ENCODE peak calls at places on chromosomes 3 and 15, in ten cellular contexts. C is A549, P is K562, E is heart left ventricle, K is Peyer's patch, M is testis, X is GM12878, N is sigmoid colon, R is adrenal gland, Z is IMR-90. L is an unnamed sample.

GRCh38 chr3:126081618-126082333 is 2.1 kb downstream of the SLC41A3 start:
- DNase-seq in C (peak), P (peak), E (no peak), K (peak), M (peak), X (no peak), N (no peak), R (peak), Z (peak), L (no peak)

GRCh38 chr3:133437391-133438093 is 37.7 kb downstream of the BFSP2 start:
- DNase-seq in C (peak), P (no peak), E (no peak), K (no peak), M (no peak), X (no peak), N (no peak), R (no peak), Z (peak), L (peak)

GRCh38 chr3:58487140-58487886 is 4.6 kb upstream of the KCTD6 start:
- DNase-seq in C (peak), P (peak), E (peak), K (no peak), M (no peak), X (no peak), N (no peak), R (peak), Z (peak), L (no peak)

GRCh38 chr3:80550154-80550553 is 782.4 kb upstream of the ROBO1 start:
- DNase-seq in C (no peak), P (no peak), E (no peak), K (no peak), M (no peak), X (no peak), N (no peak), R (no peak), Z (no peak), L (no peak)

GRCh38 chr3:153164009-153164550 is 2.1 kb downstream of the RAP2B start:
- DNase-seq in C (no peak), P (no peak), E (no peak), K (no peak), M (no peak), X (no peak), N (no peak), R (no peak), Z (no peak), L (no peak)

GRCh38 chr3:94360982-94361381 is 298.1 kb downstream of the NSUN3 start:
- DNase-seq in C (no peak), P (no peak), E (peak), K (no peak), M (peak), X (no peak), N (peak), R (no peak), Z (no peak), L (no peak)

GRCh38 chr3:128260275-128260674 is 107.0 kb downstream of the EEFSEC start:
- DNase-seq in C (no peak), P (no peak), E (no peak), K (no peak), M (no peak), X (no peak), N (no peak), R (no peak), Z (no peak), L (no peak)

GRCh38 chr3:191350389-191351090 is 20.2 kb upstream of the UTS2B start:
- DNase-seq in C (no peak), P (no peak), E (no peak), K (no peak), M (no peak), X (no peak), N (no peak), R (no peak), Z (peak), L (no peak)

GRCh38 chr15:34942363-34942762 is 27.2 kb downstream of the AQR start:
- DNase-seq in C (no peak), P (no peak), E (no peak), K (no peak), M (no peak), X (no peak), N (no peak), R (peak), Z (peak), L (no peak)

GRCh38 chr3:38067508-38068233 is 28.7 kb downstream of the DLEC1 start:
- DNase-seq in C (no peak), P (no peak), E (no peak), K (no peak), M (no peak), X (no peak), N (no peak), R (no peak), Z (no peak), L (no peak)

GRCh38 chr3:16388850-16389411 is 123.9 kb downstream of the OXNAD1 start:
- DNase-seq in C (no peak), P (no peak), E (no peak), K (no peak), M (no peak), X (no peak), N (no peak), R (no peak), Z (peak), L (no peak)

GRCh38 chr3:31680072-31680870 is 147.5 kb downstream of the STT3B start:
- DNase-seq in C (no peak), P (no peak), E (no peak), K (no peak), M (no peak), X (no peak), N (no peak), R (no peak), Z (no peak), L (no peak)

GRCh38 chr3:114569186-114569585 is 275.4 kb downstream of the TIGIT start:
- DNase-seq in C (no peak), P (no peak), E (no peak), K (no peak), M (no peak), X (no peak), N (no peak), R (no peak), Z (peak), L (no peak)

GRCh38 chr15:88992216-88992615 is 79.0 kb upstream of the MFGE8 start:
- DNase-seq in C (no peak), P (no peak), E (no peak), K (no peak), M (no peak), X (no peak), N (no peak), R (no peak), Z (peak), L (no peak)

GRCh38 chr3:7203969-7204847 is 343.3 kb downstream of the GRM7 start:
- DNase-seq in C (no peak), P (no peak), E (no peak), K (no peak), M (no peak), X (no peak), N (no peak), R (no peak), Z (no peak), L (no peak)

GRCh38 chr3:14319654-14320182 is 82.7 kb upstream of the SLC6A6 start:
- DNase-seq in C (peak), P (peak), E (no peak), K (peak), M (peak), X (peak), N (no peak), R (peak), Z (peak), L (no peak)

GRCh38 chr3:16834753-16835152 is 50.0 kb upstream of the PLCL2 start:
- DNase-seq in C (no peak), P (no peak), E (no peak), K (no peak), M (no peak), X (no peak), N (no peak), R (no peak), Z (no peak), L (no peak)

GRCh38 chr3:41188291-41188690 is 11.0 kb upstream of the CTNNB1 start:
- DNase-seq in C (no peak), P (no peak), E (no peak), K (no peak), M (no peak), X (no peak), N (no peak), R (no peak), Z (no peak), L (no peak)

GRCh38 chr3:47803478-47804025 is 614 bp downstream of the DHX30 start:
- DNase-seq in C (no peak), P (no peak), E (no peak), K (no peak), M (no peak), X (no peak), N (no peak), R (no peak), Z (no peak), L (no peak)

GRCh38 chr3:47799733-47800132 is 3.2 kb upstream of the DHX30 start:
- DNase-seq in C (peak), P (no peak), E (no peak), K (no peak), M (no peak), X (no peak), N (no peak), R (no peak), Z (no peak), L (no peak)

GRCh38 chr3:47804571-47804970 is 1.6 kb downstream of the DHX30 start:
- DNase-seq in C (no peak), P (no peak), E (no peak), K (no peak), M (no peak), X (no peak), N (no peak), R (no peak), Z (no peak), L (no peak)

GRCh38 chr3:47802734-47803477 is at the start of gene DHX30:
- DNase-seq in C (peak), P (peak), E (peak), K (peak), M (peak), X (no peak), N (peak), R (peak), Z (peak), L (peak)
- TF ChIP-seq POLR2A in C (peak), P (peak), E (no peak), K (peak), M (no peak), X (peak), N (no peak), R (peak), Z (peak), L (peak)

DNA sequence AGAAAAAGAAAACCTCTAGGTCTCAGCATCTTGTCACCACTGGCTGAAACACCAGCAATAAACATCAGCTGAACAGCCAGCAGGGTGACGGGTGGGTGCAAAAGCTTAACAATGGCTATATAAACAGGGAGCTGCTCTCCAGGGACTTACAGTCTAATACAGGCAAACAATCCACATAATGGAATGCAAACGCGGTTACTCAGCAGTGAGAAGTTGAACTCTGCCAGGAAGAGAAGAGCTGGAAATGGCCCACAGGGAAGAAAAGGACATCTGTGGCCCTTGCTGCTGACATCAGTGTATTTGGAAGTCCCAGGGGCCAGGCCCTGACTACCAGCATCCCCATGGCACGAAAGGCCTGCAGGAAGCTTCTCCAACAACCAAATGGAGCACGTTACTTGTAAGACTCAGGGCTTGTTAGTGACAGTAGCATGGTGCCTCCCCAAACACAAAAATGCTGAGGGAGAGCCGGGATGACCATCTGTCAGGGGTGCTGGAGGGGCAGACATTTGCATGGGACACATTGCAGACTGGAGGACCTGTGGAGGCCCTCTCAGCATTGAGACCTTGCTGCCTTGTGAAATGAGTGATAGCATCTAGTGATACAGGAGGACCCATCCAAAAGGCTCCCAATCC is 3.0 kb downstream of the HEG1 start:
- DNase-seq in C (peak), P (no peak), E (no peak), K (peak), M (no peak), X (no peak), N (no peak), R (no peak), Z (peak), L (no peak)
- H3K27ac ChIP-seq in C (peak), P (no peak), E (peak), K (peak), M (peak), X (peak), N (peak), R (no peak), Z (peak), L (peak)

GRCh38 chr15:33160054-33160453 is 34.5 kb downstream of the FMN1 start:
- DNase-seq in C (peak), P (no peak), E (no peak), K (no peak), M (no peak), X (no peak), N (no peak), R (no peak), Z (no peak), L (no peak)
- TF ChIP-seq CTCF in C (no peak), P (no peak), E (no peak), K (no peak), M (no peak), X (no peak), N (no peak), R (no peak), Z (no peak), L (no peak)

DNA sequence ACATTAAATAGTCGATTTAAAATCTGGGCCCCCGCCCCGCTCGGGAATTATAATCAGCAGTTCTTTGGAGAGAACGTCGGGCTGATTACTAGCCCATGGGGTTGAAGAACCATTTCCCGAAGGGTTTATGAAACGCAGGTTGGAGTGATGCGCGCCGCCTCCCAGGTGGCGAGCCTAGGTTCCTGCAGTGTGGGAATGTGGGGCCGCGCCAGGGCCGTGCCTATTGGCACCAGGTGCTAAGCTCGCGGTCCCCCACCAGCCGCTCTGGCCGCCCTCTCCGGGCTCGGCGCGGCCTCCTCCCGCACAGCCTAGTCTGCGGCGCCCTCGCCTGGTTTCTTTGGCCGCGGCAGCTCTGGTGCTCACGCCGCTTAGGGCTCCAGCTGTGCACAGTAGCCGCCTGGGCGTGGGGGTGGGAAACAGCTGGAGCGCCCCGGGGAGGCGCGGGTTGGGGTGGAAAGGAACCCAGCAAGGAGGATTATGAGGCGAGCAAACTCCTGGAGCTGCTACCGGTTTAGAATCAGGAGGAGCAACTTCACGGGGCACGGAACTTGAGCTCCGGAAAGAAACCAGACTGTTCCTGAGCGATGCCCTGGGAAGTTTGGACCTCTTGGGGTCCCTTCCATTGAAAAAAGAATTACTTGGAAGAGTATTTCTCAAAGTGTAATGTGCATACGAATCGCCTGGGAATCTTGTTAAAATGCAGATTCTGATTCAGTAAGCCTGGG is 5.6 kb upstream of the MECOM start:
- DNase-seq in C (peak), P (peak), E (peak), K (peak), M (peak), X (no peak), N (peak), R (no peak), Z (peak), L (peak)
- TF ChIP-seq POLR2A in C (no peak), P (no peak), E (no peak), K (no peak), M (no peak), X (no peak), N (no peak), R (no peak), Z (no peak), L (no peak)

GRCh38 chr3:184171562-184171961 is 3.1 kb upstream of the AP2M1 start:
- DNase-seq in C (no peak), P (peak), E (no peak), K (no peak), M (no peak), X (no peak), N (no peak), R (peak), Z (peak), L (no peak)

GRCh38 chr3:184173374-184173722 is 1.3 kb upstream of the AP2M1 start:
- DNase-seq in C (no peak), P (no peak), E (no peak), K (no peak), M (no peak), X (no peak), N (no peak), R (no peak), Z (no peak), L (no peak)

GRCh38 chr3:184174646-184175492 is at the start of gene AP2M1:
- DNase-seq in C (peak), P (peak), E (peak), K (peak), M (peak), X (peak), N (peak), R (peak), Z (peak), L (peak)

GRCh38 chr3:184174278-184174645 is 393 bp upstream of the AP2M1 start:
- DNase-seq in C (no peak), P (no peak), E (no peak), K (no peak), M (no peak), X (no peak), N (no peak), R (no peak), Z (no peak), L (no peak)

DNA sequence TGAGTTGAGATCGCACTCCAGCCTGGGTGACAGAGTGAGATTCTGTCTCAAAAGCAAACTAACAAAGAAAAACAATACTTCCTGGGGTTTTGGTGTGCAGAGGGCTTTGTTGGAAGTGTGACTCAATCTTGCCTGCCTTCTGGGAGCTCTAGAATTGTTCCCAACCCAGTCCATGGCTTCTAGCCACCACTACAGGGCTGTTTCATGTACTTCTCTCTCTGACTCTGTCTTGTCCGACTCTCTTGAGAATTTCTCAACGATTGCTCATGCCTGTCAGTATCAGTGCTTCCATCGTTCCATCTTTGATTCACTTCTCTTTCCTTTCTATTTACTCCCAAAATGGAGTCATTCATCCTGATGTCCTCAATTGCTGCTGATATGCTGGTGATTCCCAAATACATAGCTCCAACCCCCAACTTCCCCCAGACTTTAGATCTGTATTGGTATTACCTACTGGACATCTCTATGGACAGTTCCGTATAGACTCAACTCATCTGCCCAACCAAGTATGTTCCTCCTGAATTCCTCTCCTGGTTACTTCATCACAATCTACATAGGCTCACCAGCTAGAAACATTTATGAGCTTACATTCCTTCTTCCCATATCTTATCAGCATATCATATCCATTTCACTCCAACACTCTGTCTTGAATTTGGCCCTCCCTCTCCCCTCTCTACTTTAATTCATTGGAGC is 1.8 kb upstream of the AP2M1 start:
- DNase-seq in C (no peak), P (no peak), E (no peak), K (no peak), M (no peak), X (no peak), N (no peak), R (no peak), Z (peak), L (no peak)
- H3K27ac ChIP-seq in C (no peak), P (no peak), E (no peak), K (no peak), M (no peak), X (no peak), N (peak), R (no peak), Z (no peak), L (no peak)

DNA sequence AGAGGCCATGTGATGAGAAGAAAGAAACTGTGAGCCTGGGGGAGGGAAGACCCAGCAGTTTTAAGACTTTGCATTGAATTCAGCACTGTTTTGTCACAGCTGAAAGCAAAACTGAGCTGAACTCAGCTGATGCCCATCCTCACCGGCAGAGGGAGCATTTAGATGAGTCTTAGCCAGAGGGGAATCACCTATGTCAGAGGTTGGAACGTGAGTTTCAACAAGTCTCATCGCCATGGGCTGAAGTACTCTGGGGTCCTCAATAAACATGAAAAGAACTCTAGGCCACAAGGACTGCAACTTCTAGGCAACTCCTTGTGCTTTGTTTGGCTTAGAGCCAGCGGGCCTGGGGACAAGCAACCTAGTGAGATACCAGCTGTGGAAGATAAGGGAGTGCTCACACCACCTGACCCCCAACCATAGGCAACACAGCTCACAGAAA is 324.5 kb downstream of the TBL1XR1 start:
- DNase-seq in C (peak), P (peak), E (no peak), K (peak), M (peak), X (peak), N (no peak), R (peak), Z (peak), L (no peak)
- TF ChIP-seq CTCF in C (peak), P (peak), E (peak), K (peak), M (peak), X (peak), N (peak), R (peak), Z (peak), L (peak)

DNA sequence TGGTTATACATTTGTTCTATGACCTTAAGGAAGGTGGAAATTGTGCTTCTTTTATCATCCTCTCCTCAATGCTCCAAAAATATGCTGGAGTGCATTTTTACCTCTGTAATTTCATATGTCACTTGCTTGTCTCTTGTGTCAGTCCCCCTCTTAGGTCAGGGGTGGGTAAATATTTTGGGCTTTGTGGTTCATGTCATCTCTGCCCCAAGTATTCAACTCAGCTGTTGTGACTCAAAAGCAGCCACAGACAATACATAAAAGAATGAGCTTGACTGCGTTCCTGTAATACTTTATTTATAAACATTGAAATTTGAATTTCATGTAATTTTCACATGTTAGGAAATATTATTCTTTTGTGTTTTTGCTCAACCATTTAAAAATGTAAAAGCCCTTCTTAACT is 60.4 kb upstream of the SLC24A5 start:
- DNase-seq in C (no peak), P (no peak), E (no peak), K (no peak), M (no peak), X (no peak), N (no peak), R (no peak), Z (no peak), L (no peak)
- TF ChIP-seq POLR2A in C (no peak), P (no peak), E (no peak), K (no peak), M (no peak), X (no peak), N (no peak), R (no peak), Z (no peak), L (no peak)